ENCODE peak calls at places on chromosomes 7 and 10, in ten cellular contexts. One of them, this sample, is unnamed.

GRCh38 chr10:108709927-108710722 is 1213.2 kb downstream of the XPNPEP1 start:
- DNase-seq in PC-9: no peak
- DNase-seq in uterus: no peak
- DNase-seq in cardiac muscle cell: no peak
- DNase-seq in adipocyte: no peak
- DNase-seq in CD4-positive, CD25-positive, alpha-beta regulatory T cell: no peak
- DNase-seq in psoas muscle: no peak
- DNase-seq in HCT116: no peak
- DNase-seq in bronchial epithelial cell: peak; percentile 62
- DNase-seq in small intestine: no peak
- DNase-seq in this sample: no peak

GRCh38 chr10:6114299-6114698 is 25.5 kb downstream of the RBM17 start:
- DNase-seq in HCT116: no peak
- DNase-seq in psoas muscle: no peak
- DNase-seq in uterus: no peak
- DNase-seq in small intestine: no peak
- DNase-seq in PC-9: no peak
- DNase-seq in bronchial epithelial cell: no peak
- DNase-seq in cardiac muscle cell: no peak
- DNase-seq in adipocyte: peak; percentile 20
- DNase-seq in CD4-positive, CD25-positive, alpha-beta regulatory T cell: no peak
- DNase-seq in this sample: no peak

GRCh38 chr7:2843191-2843685 is 870 bp downstream of the GNA12 start:
- DNase-seq in bronchial epithelial cell: no peak
- DNase-seq in small intestine: no peak
- DNase-seq in HCT116: no peak
- DNase-seq in PC-9: no peak
- DNase-seq in uterus: no peak
- DNase-seq in psoas muscle: peak; percentile 60
- DNase-seq in adipocyte: no peak
- DNase-seq in CD4-positive, CD25-positive, alpha-beta regulatory T cell: no peak
- DNase-seq in cardiac muscle cell: no peak
- DNase-seq in this sample: no peak

GRCh38 chr7:74179935-74180604 is 5.9 kb downstream of the EIF4H start:
- DNase-seq in uterus: no peak
- DNase-seq in bronchial epithelial cell: no peak
- DNase-seq in small intestine: no peak
- DNase-seq in cardiac muscle cell: no peak
- DNase-seq in psoas muscle: no peak
- DNase-seq in PC-9: no peak
- DNase-seq in CD4-positive, CD25-positive, alpha-beta regulatory T cell: no peak
- DNase-seq in adipocyte: no peak
- DNase-seq in HCT116: no peak
- DNase-seq in this sample: no peak

GRCh38 chr7:140269004-140269638 is 92.3 kb upstream of the KDM7A start:
- DNase-seq in cardiac muscle cell: no peak
- DNase-seq in CD4-positive, CD25-positive, alpha-beta regulatory T cell: no peak
- DNase-seq in uterus: no peak
- DNase-seq in psoas muscle: no peak
- DNase-seq in PC-9: no peak
- DNase-seq in bronchial epithelial cell: no peak
- DNase-seq in HCT116: no peak
- DNase-seq in small intestine: no peak
- DNase-seq in adipocyte: no peak
- DNase-seq in this sample: no peak

GRCh38 chr7:44534501-44534900 is 6.6 kb downstream of the NPC1L1 start:
- DNase-seq in small intestine: no peak
- DNase-seq in uterus: no peak
- DNase-seq in adipocyte: peak; percentile 32
- DNase-seq in cardiac muscle cell: peak; percentile 73
- DNase-seq in CD4-positive, CD25-positive, alpha-beta regulatory T cell: no peak
- DNase-seq in HCT116: peak; percentile 43
- DNase-seq in PC-9: peak; percentile 47
- DNase-seq in bronchial epithelial cell: peak; percentile 12
- DNase-seq in psoas muscle: no peak
- DNase-seq in this sample: no peak

GRCh38 chr7:87739306-87739705 is 111.1 kb downstream of the RUNDC3B start:
- DNase-seq in PC-9: no peak
- DNase-seq in HCT116: no peak
- DNase-seq in adipocyte: no peak
- DNase-seq in uterus: no peak
- DNase-seq in bronchial epithelial cell: no peak
- DNase-seq in cardiac muscle cell: no peak
- DNase-seq in psoas muscle: no peak
- DNase-seq in small intestine: no peak
- DNase-seq in CD4-positive, CD25-positive, alpha-beta regulatory T cell: no peak
- DNase-seq in this sample: no peak

GRCh38 chr10:74681917-74682627 is 144.3 kb upstream of the KAT6B start:
- DNase-seq in adipocyte: peak; percentile 2
- DNase-seq in CD4-positive, CD25-positive, alpha-beta regulatory T cell: no peak
- DNase-seq in uterus: no peak
- DNase-seq in small intestine: peak; percentile 69
- DNase-seq in HCT116: no peak
- DNase-seq in PC-9: no peak
- DNase-seq in psoas muscle: no peak
- DNase-seq in bronchial epithelial cell: no peak
- DNase-seq in cardiac muscle cell: no peak
- DNase-seq in this sample: no peak

GRCh38 chr7:141444956-141445355 is 106.3 kb upstream of the AGK start:
- DNase-seq in PC-9: no peak
- DNase-seq in CD4-positive, CD25-positive, alpha-beta regulatory T cell: no peak
- DNase-seq in cardiac muscle cell: no peak
- DNase-seq in uterus: no peak
- DNase-seq in HCT116: no peak
- DNase-seq in small intestine: no peak
- DNase-seq in adipocyte: no peak
- DNase-seq in bronchial epithelial cell: no peak
- DNase-seq in psoas muscle: no peak
- DNase-seq in this sample: no peak

GRCh38 chr7:29335188-29336083 is 140.9 kb downstream of the CHN2 start:
- DNase-seq in CD4-positive, CD25-positive, alpha-beta regulatory T cell: no peak
- DNase-seq in uterus: no peak
- DNase-seq in cardiac muscle cell: no peak
- DNase-seq in PC-9: no peak
- DNase-seq in bronchial epithelial cell: no peak
- DNase-seq in psoas muscle: no peak
- DNase-seq in adipocyte: no peak
- DNase-seq in small intestine: no peak
- DNase-seq in HCT116: no peak
- DNase-seq in this sample: no peak

GRCh38 chr7:112149734-112150133 is 56.5 kb downstream of the DOCK4 start:
- DNase-seq in HCT116: no peak
- DNase-seq in adipocyte: no peak
- DNase-seq in psoas muscle: no peak
- DNase-seq in uterus: no peak
- DNase-seq in PC-9: no peak
- DNase-seq in cardiac muscle cell: no peak
- DNase-seq in small intestine: no peak
- DNase-seq in bronchial epithelial cell: no peak
- DNase-seq in CD4-positive, CD25-positive, alpha-beta regulatory T cell: no peak
- DNase-seq in this sample: no peak

GRCh38 chr10:90858489-90858968 is 690 bp upstream of the HTR7 start:
- DNase-seq in adipocyte: no peak
- DNase-seq in CD4-positive, CD25-positive, alpha-beta regulatory T cell: no peak
- DNase-seq in HCT116: no peak
- DNase-seq in bronchial epithelial cell: no peak
- DNase-seq in uterus: no peak
- DNase-seq in small intestine: no peak
- DNase-seq in psoas muscle: no peak
- DNase-seq in PC-9: no peak
- DNase-seq in cardiac muscle cell: no peak
- DNase-seq in this sample: no peak
- H3K27me3 ChIP-seq in adipocyte: peaks cover 38% of the 10 kb centered on the region
- H3K27me3 ChIP-seq in CD4-positive, CD25-positive, alpha-beta regulatory T cell: peaks cover 53% of the 10 kb centered on the region
- H3K27me3 ChIP-seq in HCT116: no peaks in the 10 kb centered on the region
- H3K27me3 ChIP-seq in bronchial epithelial cell: no peaks in the 10 kb centered on the region
- H3K27me3 ChIP-seq in uterus: no peaks in the 10 kb centered on the region
- H3K27me3 ChIP-seq in small intestine: peaks cover 6% of the 10 kb centered on the region
- H3K27me3 ChIP-seq in psoas muscle: no peaks in the 10 kb centered on the region
- H3K27me3 ChIP-seq in PC-9: no peaks in the 10 kb centered on the region
- H3K27me3 ChIP-seq in cardiac muscle cell: peaks cover 41% of the 10 kb centered on the region
- H3K27me3 ChIP-seq in this sample: peaks cover 67% of the 10 kb centered on the region

GRCh38 chr7:27148776-27149641 is 1.4 kb upstream of the HOXA6 start:
- DNase-seq in adipocyte: no peak
- DNase-seq in HCT116: no peak
- DNase-seq in uterus: no peak
- DNase-seq in bronchial epithelial cell: no peak
- DNase-seq in cardiac muscle cell: no peak
- DNase-seq in small intestine: no peak
- DNase-seq in PC-9: no peak
- DNase-seq in psoas muscle: peak; percentile 59
- DNase-seq in CD4-positive, CD25-positive, alpha-beta regulatory T cell: no peak
- DNase-seq in this sample: peak; percentile 71
- H3K27me3 ChIP-seq in adipocyte: no peaks in the 10 kb centered on the region
- H3K27me3 ChIP-seq in HCT116: no peaks in the 10 kb centered on the region
- H3K27me3 ChIP-seq in uterus: no peaks in the 10 kb centered on the region
- H3K27me3 ChIP-seq in bronchial epithelial cell: peaks cover 86% of the 10 kb centered on the region
- H3K27me3 ChIP-seq in cardiac muscle cell: peaks cover 100% of the 10 kb centered on the region
- H3K27me3 ChIP-seq in small intestine: peaks cover 4% of the 10 kb centered on the region
- H3K27me3 ChIP-seq in PC-9: no peaks in the 10 kb centered on the region
- H3K27me3 ChIP-seq in psoas muscle: no peaks in the 10 kb centered on the region
- H3K27me3 ChIP-seq in CD4-positive, CD25-positive, alpha-beta regulatory T cell: peaks cover 52% of the 10 kb centered on the region
- H3K27me3 ChIP-seq in this sample: peaks cover 100% of the 10 kb centered on the region

GRCh38 chr10:113239569-113239968 is 289.5 kb downstream of the TCF7L2 start:
- DNase-seq in PC-9: no peak
- DNase-seq in adipocyte: no peak
- DNase-seq in uterus: no peak
- DNase-seq in CD4-positive, CD25-positive, alpha-beta regulatory T cell: no peak
- DNase-seq in HCT116: no peak
- DNase-seq in bronchial epithelial cell: no peak
- DNase-seq in psoas muscle: no peak
- DNase-seq in small intestine: no peak
- DNase-seq in cardiac muscle cell: no peak
- DNase-seq in this sample: no peak
- H3K27me3 ChIP-seq in PC-9: no peaks in the 10 kb centered on the region
- H3K27me3 ChIP-seq in adipocyte: peaks cover 42% of the 10 kb centered on the region
- H3K27me3 ChIP-seq in uterus: no peaks in the 10 kb centered on the region
- H3K27me3 ChIP-seq in CD4-positive, CD25-positive, alpha-beta regulatory T cell: no peaks in the 10 kb centered on the region
- H3K27me3 ChIP-seq in HCT116: peaks cover 17% of the 10 kb centered on the region
- H3K27me3 ChIP-seq in bronchial epithelial cell: peaks cover 2% of the 10 kb centered on the region
- H3K27me3 ChIP-seq in psoas muscle: no peaks in the 10 kb centered on the region
- H3K27me3 ChIP-seq in small intestine: no peaks in the 10 kb centered on the region
- H3K27me3 ChIP-seq in cardiac muscle cell: no peaks in the 10 kb centered on the region
- H3K27me3 ChIP-seq in this sample: no peaks in the 10 kb centered on the region

DNA sequence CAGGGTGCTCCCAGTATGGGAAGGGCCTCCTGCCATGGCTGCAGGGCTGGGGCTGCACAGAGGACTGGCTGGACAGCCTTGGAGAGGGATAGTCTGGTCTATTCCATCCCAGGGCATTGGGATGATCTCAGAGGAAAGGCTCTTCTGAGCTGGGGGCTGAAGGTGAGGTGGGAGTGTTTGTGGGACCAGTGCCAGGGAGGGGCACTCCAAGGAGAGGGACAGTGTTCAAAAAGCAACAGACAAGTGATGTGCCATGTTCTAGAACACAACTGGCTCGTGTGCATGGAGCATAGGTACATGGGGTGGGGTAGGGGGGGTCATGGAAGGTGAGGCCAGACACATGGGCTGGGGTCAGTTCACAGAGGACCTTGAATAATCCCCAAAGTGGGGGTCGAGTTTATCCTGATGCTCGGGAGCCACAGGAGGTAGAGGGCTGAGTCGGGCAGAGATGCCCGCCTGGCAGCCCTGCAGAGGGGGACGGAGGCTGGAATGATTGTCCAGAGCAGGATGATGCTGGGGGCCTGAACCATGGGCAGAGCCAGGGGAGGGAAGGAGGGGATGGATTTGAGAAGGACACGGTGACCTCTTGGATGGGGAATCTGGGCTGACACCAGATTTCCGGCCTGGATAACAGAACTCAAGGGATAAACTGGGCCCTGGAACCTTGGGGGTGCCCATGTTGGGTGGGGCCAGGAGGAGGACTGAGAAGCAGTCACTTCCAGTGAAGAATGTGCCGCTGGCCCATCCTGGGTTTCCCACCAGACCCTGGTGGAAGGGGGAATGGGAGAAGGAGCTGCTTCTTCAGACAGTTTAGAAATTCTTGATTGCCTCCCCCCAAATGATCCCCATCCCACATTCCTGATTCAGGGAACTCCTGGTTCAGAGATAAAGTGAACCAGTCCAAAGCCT is 50.4 kb downstream of the NEURL1 start:
- DNase-seq in cardiac muscle cell: no peak
- DNase-seq in small intestine: no peak
- DNase-seq in adipocyte: no peak
- DNase-seq in PC-9: no peak
- DNase-seq in CD4-positive, CD25-positive, alpha-beta regulatory T cell: no peak
- DNase-seq in uterus: no peak
- DNase-seq in bronchial epithelial cell: no peak
- DNase-seq in psoas muscle: no peak
- DNase-seq in HCT116: no peak
- DNase-seq in this sample: no peak
- H3K27me3 ChIP-seq in cardiac muscle cell: no peaks in the 10 kb centered on the region
- H3K27me3 ChIP-seq in small intestine: no peaks in the 10 kb centered on the region
- H3K27me3 ChIP-seq in adipocyte: peaks cover 61% of the 10 kb centered on the region
- H3K27me3 ChIP-seq in PC-9: no peaks in the 10 kb centered on the region
- H3K27me3 ChIP-seq in CD4-positive, CD25-positive, alpha-beta regulatory T cell: no peaks in the 10 kb centered on the region
- H3K27me3 ChIP-seq in uterus: no peaks in the 10 kb centered on the region
- H3K27me3 ChIP-seq in bronchial epithelial cell: no peaks in the 10 kb centered on the region
- H3K27me3 ChIP-seq in psoas muscle: no peaks in the 10 kb centered on the region
- H3K27me3 ChIP-seq in HCT116: no peaks in the 10 kb centered on the region
- H3K27me3 ChIP-seq in this sample: no peaks in the 10 kb centered on the region

GRCh38 chr10:131316321-131317075 is 5.0 kb upstream of the TCERG1L start:
- DNase-seq in uterus: no peak
- DNase-seq in PC-9: no peak
- DNase-seq in bronchial epithelial cell: no peak
- DNase-seq in cardiac muscle cell: no peak
- DNase-seq in CD4-positive, CD25-positive, alpha-beta regulatory T cell: no peak
- DNase-seq in adipocyte: no peak
- DNase-seq in psoas muscle: no peak
- DNase-seq in small intestine: no peak
- DNase-seq in HCT116: no peak
- DNase-seq in this sample: no peak
- H3K27me3 ChIP-seq in uterus: no peaks in the 10 kb centered on the region
- H3K27me3 ChIP-seq in PC-9: peaks cover 35% of the 10 kb centered on the region
- H3K27me3 ChIP-seq in bronchial epithelial cell: peaks cover 1% of the 10 kb centered on the region
- H3K27me3 ChIP-seq in cardiac muscle cell: peaks cover 33% of the 10 kb centered on the region
- H3K27me3 ChIP-seq in CD4-positive, CD25-positive, alpha-beta regulatory T cell: no peaks in the 10 kb centered on the region
- H3K27me3 ChIP-seq in adipocyte: peaks cover 45% of the 10 kb centered on the region
- H3K27me3 ChIP-seq in psoas muscle: peaks cover 17% of the 10 kb centered on the region
- H3K27me3 ChIP-seq in small intestine: peaks cover 10% of the 10 kb centered on the region
- H3K27me3 ChIP-seq in HCT116: no peaks in the 10 kb centered on the region
- H3K27me3 ChIP-seq in this sample: peaks cover 88% of the 10 kb centered on the region

DNA sequence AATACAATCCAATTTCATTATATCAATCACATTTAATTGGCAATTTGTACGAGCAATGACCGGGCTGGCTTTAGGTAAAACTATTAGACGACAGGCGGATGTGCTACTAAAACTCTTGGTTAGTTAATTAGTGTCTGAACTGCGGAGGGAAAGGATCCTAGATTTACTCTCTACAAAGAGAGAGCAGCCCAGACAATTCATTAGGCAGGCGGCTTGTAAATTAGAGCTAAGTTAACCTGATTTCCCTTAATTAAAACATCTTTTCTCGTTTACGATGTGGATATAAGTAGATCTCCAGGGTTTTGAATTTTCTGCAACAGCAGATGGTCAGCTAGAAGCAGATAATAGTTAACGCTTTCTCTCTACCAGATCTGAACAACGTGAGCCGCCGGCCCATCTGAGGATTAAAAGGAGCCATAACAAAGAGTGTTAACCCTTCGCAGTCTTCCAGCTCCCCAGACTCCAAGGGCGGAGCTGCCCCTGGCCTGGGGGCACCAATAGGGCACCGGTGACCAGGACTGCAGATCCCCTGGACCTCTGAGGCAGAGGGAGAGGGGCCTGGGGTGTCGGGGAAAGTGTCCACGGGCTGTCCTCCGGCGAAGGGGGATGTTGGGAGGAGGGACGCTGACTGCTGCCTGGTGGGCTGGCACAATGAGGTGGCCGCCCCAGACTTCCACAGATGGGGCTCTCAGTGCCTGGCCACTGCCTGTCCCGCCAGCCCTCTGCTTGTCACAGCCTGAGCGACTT is 6.3 kb upstream of the UNCX start:
- DNase-seq in psoas muscle: no peak
- DNase-seq in cardiac muscle cell: no peak
- DNase-seq in CD4-positive, CD25-positive, alpha-beta regulatory T cell: no peak
- DNase-seq in uterus: no peak
- DNase-seq in PC-9: no peak
- DNase-seq in adipocyte: no peak
- DNase-seq in bronchial epithelial cell: no peak
- DNase-seq in small intestine: no peak
- DNase-seq in HCT116: no peak
- DNase-seq in this sample: peak; percentile 58
- H3K27me3 ChIP-seq in psoas muscle: peaks cover 45% of the 10 kb centered on the region
- H3K27me3 ChIP-seq in cardiac muscle cell: peaks cover 98% of the 10 kb centered on the region
- H3K27me3 ChIP-seq in CD4-positive, CD25-positive, alpha-beta regulatory T cell: peaks cover 25% of the 10 kb centered on the region
- H3K27me3 ChIP-seq in uterus: peaks cover 33% of the 10 kb centered on the region
- H3K27me3 ChIP-seq in PC-9: peaks cover 79% of the 10 kb centered on the region
- H3K27me3 ChIP-seq in adipocyte: peaks cover 67% of the 10 kb centered on the region
- H3K27me3 ChIP-seq in bronchial epithelial cell: peaks cover 58% of the 10 kb centered on the region
- H3K27me3 ChIP-seq in small intestine: peaks cover 27% of the 10 kb centered on the region
- H3K27me3 ChIP-seq in HCT116: no peaks in the 10 kb centered on the region
- H3K27me3 ChIP-seq in this sample: peaks cover 90% of the 10 kb centered on the region